ENCODE peak calls at places on chromosomes 13 and 19, in seven cellular contexts. T is stimulated activated CD4-positive, alpha-beta T cell treated with anti-CD3 and anti-CD28 coated beads, Interleukin-12 subunit alpha, Interleukin-12 subunit beta, amount 100 ng/mL, for 48 hours; L is activated CD4-positive, alpha-beta T cell treated with anti-CD3 and anti-CD28 coated beads, Interleukin-2, amount 50 U/mL, for 48 hours; G is sciatic nerve; R is AG04450; A is activated T-helper 1 cell treated with anti-CD3 and anti-CD28 coated beads, Interleukin-12 subunit alpha, Interleukin-12 subunit beta, Interleukin-2, Interleukin-4 antibody, amounts not matched to agents 30 ng/mL and 10 ng/mL and 1 ng/mL, durations not matched to agents 14 hours and 24 hours and 36 hours; W is LHCN-M2. V is an unnamed sample.

GRCh38 chr13:101514695-101515275 is 62.3 kb downstream of the ITGBL1 start:
- DNase-seq in A (no peak), T (peak), R (peak), L (no peak), G (no peak), W (peak), V (no peak)

GRCh38 chr19:42092350-42092749 is 16.4 kb downstream of the ZNF574 start:
- DNase-seq in T (no peak), L (peak), W (peak), G (no peak), A (peak), R (no peak), V (no peak)

GRCh38 chr13:112711528-112712265 is 21.9 kb downstream of the ATP11A start:
- DNase-seq in G (peak), T (no peak), A (no peak), R (peak), L (no peak), W (peak), V (peak)

GRCh38 chr13:45786293-45786920 is 65.1 kb downstream of the SIAH3 start:
- DNase-seq in R (no peak), T (no peak), A (no peak), L (no peak), G (no peak), W (no peak), V (no peak)

GRCh38 chr13:36981156-36981743 is 17.9 kb downstream of the ALG5 start:
- DNase-seq in R (peak), W (peak), G (no peak), L (no peak), T (no peak), A (no peak), V (peak)

GRCh38 chr13:62598708-62599107 is 1183.1 kb upstream of the PCDH20 start:
- DNase-seq in T (no peak), R (no peak), W (no peak), A (no peak), L (no peak), G (no peak), V (no peak)

GRCh38 chr13:79780240-79780639 is 299.3 kb downstream of the NDFIP2 start:
- DNase-seq in G (no peak), T (no peak), W (peak), R (no peak), A (no peak), L (no peak), V (peak)

GRCh38 chr13:114106991-114107685 is 25.3 kb downstream of the RASA3 start:
- DNase-seq in A (no peak), R (no peak), G (peak), L (no peak), W (peak), T (no peak), V (no peak)

GRCh38 chr19:33804021-33804799 is 7.5 kb downstream of the KCTD15 start:
- DNase-seq in G (peak), A (no peak), R (no peak), T (no peak), W (no peak), L (no peak), V (no peak)